ENCODE peak calls at places on chromosomes 7 and 10, in four cellular contexts. Y, Z, W and X are unnamed samples.

GRCh38 chr7:43294080-43294630 is 181.7 kb downstream of the HECW1 start:
- DNase-seq in Y (no peak), Z (peak; percentile 58), W (no peak), X (no peak)

GRCh38 chr7:131455546-131455945 is 100.9 kb downstream of the PODXL start:
- DNase-seq in Y (no peak), Z (no peak), W (no peak), X (no peak)

GRCh38 chr7:151115836-151116418 is 29.7 kb downstream of the AGAP3 start:
- DNase-seq in Y (no peak), Z (peak; percentile 26), W (no peak), X (peak; percentile 92)

GRCh38 chr10:124267231-124267885 is 151.4 kb downstream of the OAT start:
- DNase-seq in Y (no peak), Z (peak; percentile 19), W (no peak), X (no peak)

GRCh38 chr7:87354749-87355148 is 9.3 kb downstream of the CROT start:
- DNase-seq in Y (no peak), Z (no peak), W (peak; percentile 15), X (no peak)

GRCh38 chr10:62422068-62422590 is 48.0 kb downstream of the ZNF365 start:
- DNase-seq in Y (no peak), Z (peak; percentile 29), W (no peak), X (no peak)

GRCh38 chr7:19269301-19269700 is 124.1 kb upstream of the FERD3L start:
- DNase-seq in Y (no peak), Z (no peak), W (no peak), X (no peak)

GRCh38 chr10:46006219-46006618 is 24.2 kb downstream of the NCOA4 start:
- DNase-seq in Y (no peak), Z (peak; percentile 32), W (no peak), X (no peak)

GRCh38 chr7:55420535-55420934 is 55.4 kb downstream of the LANCL2 start:
- DNase-seq in Y (no peak), Z (peak; percentile 47), W (no peak), X (no peak)

GRCh38 chr10:21183025-21183424 is 285.9 kb upstream of the NEBL start:
- DNase-seq in Y (no peak), Z (no peak), W (no peak), X (no peak)

GRCh38 chr10:90912176-90912575 is 8.7 kb downstream of the ANKRD1 start:
- DNase-seq in Y (no peak), Z (no peak), W (no peak), X (no peak)

GRCh38 chr10:110074986-110075664 is 67.3 kb downstream of the ADD3 start:
- DNase-seq in Y (no peak), Z (peak; percentile 75), W (no peak), X (no peak)

GRCh38 chr7:977326-978048 is 2.1 kb upstream of the COX19 start:
- DNase-seq in Y (no peak), Z (peak; percentile 34), W (no peak), X (no peak)

GRCh38 chr10:23171232-23171876 is 20.8 kb upstream of the PTF1A start:
- DNase-seq in Y (no peak), Z (peak; percentile 30), W (no peak), X (no peak)

GRCh38 chr10:8438603-8439002 is 384.1 kb downstream of the GATA3 start:
- DNase-seq in Y (no peak), Z (no peak), W (no peak), X (no peak)

GRCh38 chr7:83020171-83020570 is 142.5 kb downstream of the PCLO start:
- DNase-seq in Y (no peak), Z (no peak), W (no peak), X (no peak)

GRCh38 chr7:105896407-105896842 is 20.0 kb upstream of the ATXN7L1 start:
- DNase-seq in Y (no peak), Z (no peak), W (no peak), X (no peak)

GRCh38 chr7:77326131-77326530 is 90.0 kb downstream of the GSAP start:
- DNase-seq in Y (no peak), Z (no peak), W (no peak), X (no peak)

GRCh38 chr7:132029369-132030160 is 473.1 kb upstream of the PODXL start:
- DNase-seq in Y (no peak), Z (no peak), W (no peak), X (no peak)

GRCh38 chr7:3070908-3071307 is 27.2 kb upstream of the CARD11 start:
- DNase-seq in Y (no peak), Z (no peak), W (no peak), X (no peak)

GRCh38 chr7:36192050-36192824 is 39.2 kb downstream of the EEPD1 start:
- DNase-seq in Y (peak; percentile 42), Z (peak; percentile 87), W (no peak), X (peak; percentile 55)

GRCh38 chr10:113518415-113518814 is 34.4 kb upstream of the HABP2 start:
- DNase-seq in Y (no peak), Z (no peak), W (no peak), X (peak; percentile 64)